ENCODE peak calls at places on chromosome 21, in eight cellular contexts. One of them, this sample, is unnamed.
A peak's percentile ranks its signal among the peaks of the same experiment; 100 is the strongest.

GRCh38 chr21:36718951-36719501 is 20.1 kb downstream of the SIM2 start:
- DNase-seq in HEK293T: no peak
- DNase-seq in HAP-1: peak; percentile 28
- DNase-seq in activated CD4-positive, alpha-beta T cell treated with anti-CD3 and anti-CD28 coated beads, Interleukin-2, amount 50 U/mL, for 48 hours: no peak
- DNase-seq in posterior cingulate gyrus: peak; percentile 86
- DNase-seq in GM20000: no peak
- DNase-seq in amniotic stem cell: no peak
- DNase-seq in stimulated activated CD4-positive, alpha-beta T cell treated with anti-CD3 and anti-CD28 coated beads, Interleukin-2, amount 100 ng/mL, for 48 hours: no peak
- DNase-seq in this sample: no peak

GRCh38 chr21:28742527-28742926 is 250.2 kb downstream of the LTN1 start:
- DNase-seq in HEK293T: no peak
- DNase-seq in HAP-1: no peak
- DNase-seq in activated CD4-positive, alpha-beta T cell treated with anti-CD3 and anti-CD28 coated beads, Interleukin-2, amount 50 U/mL, for 48 hours: no peak
- DNase-seq in posterior cingulate gyrus: no peak
- DNase-seq in GM20000: no peak
- DNase-seq in amniotic stem cell: no peak
- DNase-seq in stimulated activated CD4-positive, alpha-beta T cell treated with anti-CD3 and anti-CD28 coated beads, Interleukin-2, amount 100 ng/mL, for 48 hours: no peak
- DNase-seq in this sample: peak; percentile 46

GRCh38 chr21:44793269-44794030 is 8.2 kb downstream of the UBE2G2 start:
- DNase-seq in HEK293T: peak; percentile 88
- DNase-seq in HAP-1: peak; percentile 60
- DNase-seq in activated CD4-positive, alpha-beta T cell treated with anti-CD3 and anti-CD28 coated beads, Interleukin-2, amount 50 U/mL, for 48 hours: peak; percentile 27
- DNase-seq in posterior cingulate gyrus: peak; percentile 43
- DNase-seq in GM20000: peak; percentile 83
- DNase-seq in amniotic stem cell: no peak
- DNase-seq in stimulated activated CD4-positive, alpha-beta T cell treated with anti-CD3 and anti-CD28 coated beads, Interleukin-2, amount 100 ng/mL, for 48 hours: peak; percentile 23
- DNase-seq in this sample: no peak

GRCh38 chr21:43867936-43868335 is 2.9 kb downstream of the AGPAT3 start:
- DNase-seq in HEK293T: no peak
- DNase-seq in HAP-1: no peak
- DNase-seq in activated CD4-positive, alpha-beta T cell treated with anti-CD3 and anti-CD28 coated beads, Interleukin-2, amount 50 U/mL, for 48 hours: no peak
- DNase-seq in posterior cingulate gyrus: no peak
- DNase-seq in GM20000: no peak
- DNase-seq in amniotic stem cell: no peak
- DNase-seq in stimulated activated CD4-positive, alpha-beta T cell treated with anti-CD3 and anti-CD28 coated beads, Interleukin-2, amount 100 ng/mL, for 48 hours: no peak
- DNase-seq in this sample: no peak

GRCh38 chr21:41615613-41616012 is 107.7 kb upstream of the TMPRSS2 start:
- DNase-seq in HEK293T: no peak
- DNase-seq in HAP-1: no peak
- DNase-seq in activated CD4-positive, alpha-beta T cell treated with anti-CD3 and anti-CD28 coated beads, Interleukin-2, amount 50 U/mL, for 48 hours: no peak
- DNase-seq in posterior cingulate gyrus: no peak
- DNase-seq in GM20000: no peak
- DNase-seq in amniotic stem cell: peak; percentile 76
- DNase-seq in stimulated activated CD4-positive, alpha-beta T cell treated with anti-CD3 and anti-CD28 coated beads, Interleukin-2, amount 100 ng/mL, for 48 hours: no peak
- DNase-seq in this sample: no peak

GRCh38 chr21:39381009-39381408 is 32.1 kb upstream of the HMGN1 start:
- DNase-seq in HEK293T: no peak
- DNase-seq in HAP-1: peak; percentile 26
- DNase-seq in activated CD4-positive, alpha-beta T cell treated with anti-CD3 and anti-CD28 coated beads, Interleukin-2, amount 50 U/mL, for 48 hours: no peak
- DNase-seq in posterior cingulate gyrus: no peak
- DNase-seq in GM20000: no peak
- DNase-seq in amniotic stem cell: no peak
- DNase-seq in stimulated activated CD4-positive, alpha-beta T cell treated with anti-CD3 and anti-CD28 coated beads, Interleukin-2, amount 100 ng/mL, for 48 hours: no peak
- DNase-seq in this sample: no peak

GRCh38 chr21:33848252-33848953 is 67.2 kb downstream of the ATP5PO start:
- DNase-seq in HEK293T: no peak
- DNase-seq in HAP-1: peak; percentile 63
- DNase-seq in activated CD4-positive, alpha-beta T cell treated with anti-CD3 and anti-CD28 coated beads, Interleukin-2, amount 50 U/mL, for 48 hours: no peak
- DNase-seq in posterior cingulate gyrus: no peak
- DNase-seq in GM20000: no peak
- DNase-seq in amniotic stem cell: no peak
- DNase-seq in stimulated activated CD4-positive, alpha-beta T cell treated with anti-CD3 and anti-CD28 coated beads, Interleukin-2, amount 100 ng/mL, for 48 hours: no peak
- DNase-seq in this sample: no peak

GRCh38 chr21:16908087-16908486 is 604.8 kb upstream of the CXADR start:
- DNase-seq in HEK293T: no peak
- DNase-seq in HAP-1: no peak
- DNase-seq in activated CD4-positive, alpha-beta T cell treated with anti-CD3 and anti-CD28 coated beads, Interleukin-2, amount 50 U/mL, for 48 hours: no peak
- DNase-seq in posterior cingulate gyrus: no peak
- DNase-seq in GM20000: no peak
- DNase-seq in amniotic stem cell: no peak
- DNase-seq in stimulated activated CD4-positive, alpha-beta T cell treated with anti-CD3 and anti-CD28 coated beads, Interleukin-2, amount 100 ng/mL, for 48 hours: no peak
- DNase-seq in this sample: no peak

GRCh38 chr21:45487161-45487806 is 55.0 kb downstream of the SLC19A1 start:
- DNase-seq in HEK293T: no peak
- DNase-seq in HAP-1: no peak
- DNase-seq in activated CD4-positive, alpha-beta T cell treated with anti-CD3 and anti-CD28 coated beads, Interleukin-2, amount 50 U/mL, for 48 hours: no peak
- DNase-seq in posterior cingulate gyrus: no peak
- DNase-seq in GM20000: no peak
- DNase-seq in amniotic stem cell: no peak
- DNase-seq in stimulated activated CD4-positive, alpha-beta T cell treated with anti-CD3 and anti-CD28 coated beads, Interleukin-2, amount 100 ng/mL, for 48 hours: no peak
- DNase-seq in this sample: no peak

GRCh38 chr21:44729336-44730027 is 18.1 kb upstream of the TSPEAR start:
- DNase-seq in HEK293T: no peak
- DNase-seq in HAP-1: no peak
- DNase-seq in activated CD4-positive, alpha-beta T cell treated with anti-CD3 and anti-CD28 coated beads, Interleukin-2, amount 50 U/mL, for 48 hours: no peak
- DNase-seq in posterior cingulate gyrus: no peak
- DNase-seq in GM20000: no peak
- DNase-seq in amniotic stem cell: no peak
- DNase-seq in stimulated activated CD4-positive, alpha-beta T cell treated with anti-CD3 and anti-CD28 coated beads, Interleukin-2, amount 100 ng/mL, for 48 hours: no peak
- DNase-seq in this sample: no peak

GRCh38 chr21:16070207-16070651 is 340.4 kb downstream of the USP25 start:
- DNase-seq in HEK293T: no peak
- DNase-seq in HAP-1: peak; percentile 67
- DNase-seq in activated CD4-positive, alpha-beta T cell treated with anti-CD3 and anti-CD28 coated beads, Interleukin-2, amount 50 U/mL, for 48 hours: no peak
- DNase-seq in posterior cingulate gyrus: peak; percentile 66
- DNase-seq in GM20000: no peak
- DNase-seq in amniotic stem cell: no peak
- DNase-seq in stimulated activated CD4-positive, alpha-beta T cell treated with anti-CD3 and anti-CD28 coated beads, Interleukin-2, amount 100 ng/mL, for 48 hours: no peak
- DNase-seq in this sample: no peak

GRCh38 chr21:15742052-15742451 is 12.3 kb downstream of the USP25 start:
- DNase-seq in HEK293T: no peak
- DNase-seq in HAP-1: no peak
- DNase-seq in activated CD4-positive, alpha-beta T cell treated with anti-CD3 and anti-CD28 coated beads, Interleukin-2, amount 50 U/mL, for 48 hours: no peak
- DNase-seq in posterior cingulate gyrus: no peak
- DNase-seq in GM20000: no peak
- DNase-seq in amniotic stem cell: no peak
- DNase-seq in stimulated activated CD4-positive, alpha-beta T cell treated with anti-CD3 and anti-CD28 coated beads, Interleukin-2, amount 100 ng/mL, for 48 hours: no peak
- DNase-seq in this sample: no peak

GRCh38 chr21:36756527-36756926 is 57.6 kb downstream of the SIM2 start:
- DNase-seq in HEK293T: no peak
- DNase-seq in HAP-1: no peak
- DNase-seq in activated CD4-positive, alpha-beta T cell treated with anti-CD3 and anti-CD28 coated beads, Interleukin-2, amount 50 U/mL, for 48 hours: no peak
- DNase-seq in posterior cingulate gyrus: no peak
- DNase-seq in GM20000: no peak
- DNase-seq in amniotic stem cell: no peak
- DNase-seq in stimulated activated CD4-positive, alpha-beta T cell treated with anti-CD3 and anti-CD28 coated beads, Interleukin-2, amount 100 ng/mL, for 48 hours: no peak
- DNase-seq in this sample: no peak

GRCh38 chr21:43323244-43324005 is 103.5 kb downstream of the SIK1 start:
- DNase-seq in HEK293T: no peak
- DNase-seq in HAP-1: no peak
- DNase-seq in activated CD4-positive, alpha-beta T cell treated with anti-CD3 and anti-CD28 coated beads, Interleukin-2, amount 50 U/mL, for 48 hours: no peak
- DNase-seq in posterior cingulate gyrus: peak; percentile 79
- DNase-seq in GM20000: no peak
- DNase-seq in amniotic stem cell: no peak
- DNase-seq in stimulated activated CD4-positive, alpha-beta T cell treated with anti-CD3 and anti-CD28 coated beads, Interleukin-2, amount 100 ng/mL, for 48 hours: no peak
- DNase-seq in this sample: no peak

GRCh38 chr21:23950344-23950743 is 1656.9 kb downstream of the MRPL39 start:
- DNase-seq in HEK293T: no peak
- DNase-seq in HAP-1: no peak
- DNase-seq in activated CD4-positive, alpha-beta T cell treated with anti-CD3 and anti-CD28 coated beads, Interleukin-2, amount 50 U/mL, for 48 hours: no peak
- DNase-seq in posterior cingulate gyrus: no peak
- DNase-seq in GM20000: no peak
- DNase-seq in amniotic stem cell: no peak
- DNase-seq in stimulated activated CD4-positive, alpha-beta T cell treated with anti-CD3 and anti-CD28 coated beads, Interleukin-2, amount 100 ng/mL, for 48 hours: no peak
- DNase-seq in this sample: no peak

GRCh38 chr21:38428211-38428610 is 70.1 kb downstream of the ERG start:
- DNase-seq in HEK293T: no peak
- DNase-seq in HAP-1: no peak
- DNase-seq in activated CD4-positive, alpha-beta T cell treated with anti-CD3 and anti-CD28 coated beads, Interleukin-2, amount 50 U/mL, for 48 hours: no peak
- DNase-seq in posterior cingulate gyrus: no peak
- DNase-seq in GM20000: no peak
- DNase-seq in amniotic stem cell: no peak
- DNase-seq in stimulated activated CD4-positive, alpha-beta T cell treated with anti-CD3 and anti-CD28 coated beads, Interleukin-2, amount 100 ng/mL, for 48 hours: no peak
- DNase-seq in this sample: no peak

GRCh38 chr21:26732442-26733221 is 112.6 kb downstream of the ADAMTS1 start:
- DNase-seq in HEK293T: peak; percentile 57
- DNase-seq in HAP-1: peak; percentile 68
- DNase-seq in activated CD4-positive, alpha-beta T cell treated with anti-CD3 and anti-CD28 coated beads, Interleukin-2, amount 50 U/mL, for 48 hours: peak; percentile 26
- DNase-seq in posterior cingulate gyrus: peak; percentile 45
- DNase-seq in GM20000: no peak
- DNase-seq in amniotic stem cell: peak; percentile 42
- DNase-seq in stimulated activated CD4-positive, alpha-beta T cell treated with anti-CD3 and anti-CD28 coated beads, Interleukin-2, amount 100 ng/mL, for 48 hours: no peak
- DNase-seq in this sample: peak; percentile 30

GRCh38 chr21:29748391-29749167 is 191.2 kb downstream of the GRIK1 start:
- DNase-seq in HEK293T: no peak
- DNase-seq in HAP-1: no peak
- DNase-seq in activated CD4-positive, alpha-beta T cell treated with anti-CD3 and anti-CD28 coated beads, Interleukin-2, amount 50 U/mL, for 48 hours: no peak
- DNase-seq in posterior cingulate gyrus: no peak
- DNase-seq in GM20000: no peak
- DNase-seq in amniotic stem cell: no peak
- DNase-seq in stimulated activated CD4-positive, alpha-beta T cell treated with anti-CD3 and anti-CD28 coated beads, Interleukin-2, amount 100 ng/mL, for 48 hours: no peak
- DNase-seq in this sample: no peak

GRCh38 chr21:39251326-39251725 is 62.1 kb downstream of the BRWD1 start:
- DNase-seq in HEK293T: no peak
- DNase-seq in HAP-1: no peak
- DNase-seq in activated CD4-positive, alpha-beta T cell treated with anti-CD3 and anti-CD28 coated beads, Interleukin-2, amount 50 U/mL, for 48 hours: no peak
- DNase-seq in posterior cingulate gyrus: no peak
- DNase-seq in GM20000: no peak
- DNase-seq in amniotic stem cell: no peak
- DNase-seq in stimulated activated CD4-positive, alpha-beta T cell treated with anti-CD3 and anti-CD28 coated beads, Interleukin-2, amount 100 ng/mL, for 48 hours: no peak
- DNase-seq in this sample: no peak

GRCh38 chr21:17585875-17586450 is 26.7 kb downstream of the BTG3 start:
- DNase-seq in HEK293T: peak; percentile 26
- DNase-seq in HAP-1: peak; percentile 38
- DNase-seq in activated CD4-positive, alpha-beta T cell treated with anti-CD3 and anti-CD28 coated beads, Interleukin-2, amount 50 U/mL, for 48 hours: no peak
- DNase-seq in posterior cingulate gyrus: no peak
- DNase-seq in GM20000: no peak
- DNase-seq in amniotic stem cell: no peak
- DNase-seq in stimulated activated CD4-positive, alpha-beta T cell treated with anti-CD3 and anti-CD28 coated beads, Interleukin-2, amount 100 ng/mL, for 48 hours: no peak
- DNase-seq in this sample: peak; percentile 11

GRCh38 chr21:35234725-35235124 is 185.6 kb upstream of the RUNX1 start:
- DNase-seq in HEK293T: no peak
- DNase-seq in HAP-1: no peak
- DNase-seq in activated CD4-positive, alpha-beta T cell treated with anti-CD3 and anti-CD28 coated beads, Interleukin-2, amount 50 U/mL, for 48 hours: no peak
- DNase-seq in posterior cingulate gyrus: no peak
- DNase-seq in GM20000: peak; percentile 16
- DNase-seq in amniotic stem cell: no peak
- DNase-seq in stimulated activated CD4-positive, alpha-beta T cell treated with anti-CD3 and anti-CD28 coated beads, Interleukin-2, amount 100 ng/mL, for 48 hours: no peak
- DNase-seq in this sample: no peak

GRCh38 chr21:36433011-36433709 is 46.8 kb downstream of the CLDN14 start:
- DNase-seq in HEK293T: no peak
- DNase-seq in HAP-1: no peak
- DNase-seq in activated CD4-positive, alpha-beta T cell treated with anti-CD3 and anti-CD28 coated beads, Interleukin-2, amount 50 U/mL, for 48 hours: no peak
- DNase-seq in posterior cingulate gyrus: no peak
- DNase-seq in GM20000: no peak
- DNase-seq in amniotic stem cell: no peak
- DNase-seq in stimulated activated CD4-positive, alpha-beta T cell treated with anti-CD3 and anti-CD28 coated beads, Interleukin-2, amount 100 ng/mL, for 48 hours: no peak
- DNase-seq in this sample: no peak

GRCh38 chr21:36499578-36500471 is 19.9 kb upstream of the CLDN14 start:
- DNase-seq in HEK293T: no peak
- DNase-seq in HAP-1: no peak
- DNase-seq in activated CD4-positive, alpha-beta T cell treated with anti-CD3 and anti-CD28 coated beads, Interleukin-2, amount 50 U/mL, for 48 hours: no peak
- DNase-seq in posterior cingulate gyrus: no peak
- DNase-seq in GM20000: no peak
- DNase-seq in amniotic stem cell: no peak
- DNase-seq in stimulated activated CD4-positive, alpha-beta T cell treated with anti-CD3 and anti-CD28 coated beads, Interleukin-2, amount 100 ng/mL, for 48 hours: no peak
- DNase-seq in this sample: no peak

GRCh38 chr21:41147979-41148355 is 20.0 kb upstream of the BACE2 start:
- DNase-seq in HEK293T: no peak
- DNase-seq in HAP-1: no peak
- DNase-seq in activated CD4-positive, alpha-beta T cell treated with anti-CD3 and anti-CD28 coated beads, Interleukin-2, amount 50 U/mL, for 48 hours: no peak
- DNase-seq in posterior cingulate gyrus: no peak
- DNase-seq in GM20000: no peak
- DNase-seq in amniotic stem cell: no peak
- DNase-seq in stimulated activated CD4-positive, alpha-beta T cell treated with anti-CD3 and anti-CD28 coated beads, Interleukin-2, amount 100 ng/mL, for 48 hours: no peak
- DNase-seq in this sample: no peak

This sample was measured in HS-27A.